ENCODE peak calls at places on chromosomes 11 and 22, in seven cellular contexts. C, E, Y, S, M, D and X are unnamed samples.

GRCh38 chr22:40676644-40677043 is 2.6 kb upstream of the MCHR1 start:
- DNase-seq in C (no peak), E (no peak), Y (no peak), S (no peak), M (no peak), D (no peak), X (no peak)

GRCh38 chr22:47587861-47588582 is 825.6 kb downstream of the TBC1D22A start:
- DNase-seq in C (no peak), E (no peak), Y (no peak), S (no peak), M (peak; percentile 14), D (no peak), X (no peak)

GRCh38 chr11:122659676-122660571 is 4.4 kb downstream of the UBASH3B start:
- DNase-seq in C (no peak), E (no peak), Y (no peak), S (no peak), M (no peak), D (no peak), X (no peak)

GRCh38 chr11:45091563-45092392 is 54.7 kb upstream of the PRDM11 start:
- DNase-seq in C (no peak), E (no peak), Y (peak; percentile 58), S (no peak), M (peak; percentile 86), D (no peak), X (peak; percentile 58)

GRCh38 chr22:30202531-30203006 is 44.0 kb downstream of the LIF start:
- DNase-seq in C (peak; percentile 69), E (no peak), Y (no peak), S (no peak), M (no peak), D (peak; percentile 70), X (no peak)

GRCh38 chr22:39431821-39432251 is 25.0 kb upstream of the MGAT3 start:
- DNase-seq in C (peak; percentile 62), E (no peak), Y (no peak), S (no peak), M (peak; percentile 87), D (no peak), X (no peak)

GRCh38 chr22:29329581-29329980 is 14.1 kb upstream of the RASL10A start:
- DNase-seq in C (no peak), E (no peak), Y (no peak), S (no peak), M (no peak), D (no peak), X (no peak)

GRCh38 chr22:43262990-43263644 is 76.2 kb upstream of the TTLL12 start:
- DNase-seq in C (no peak), E (no peak), Y (no peak), S (peak; percentile 8), M (no peak), D (peak; percentile 15), X (peak; percentile 81)

GRCh38 chr11:123740787-123741158 is 687 bp downstream of the ZNF202 start:
- DNase-seq in C (peak; percentile 43), E (no peak), Y (no peak), S (no peak), M (no peak), D (no peak), X (no peak)

GRCh38 chr11:15816270-15816871 is 540.0 kb downstream of the SOX6 start:
- DNase-seq in C (peak; percentile 74), E (no peak), Y (no peak), S (no peak), M (no peak), D (peak; percentile 43), X (no peak)

GRCh38 chr22:20783844-20784723 is 10.2 kb downstream of the SERPIND1 start:
- DNase-seq in C (peak; percentile 70), E (peak; percentile 34), Y (peak; percentile 62), S (peak; percentile 8), M (no peak), D (peak; percentile 79), X (peak; percentile 49)

GRCh38 chr11:61007383-61007970 is 36.0 kb downstream of the CD6 start:
- DNase-seq in C (peak; percentile 22), E (no peak), Y (no peak), S (no peak), M (no peak), D (peak; percentile 31), X (peak; percentile 44)

GRCh38 chr11:92227233-92227593 is 2.6 kb downstream of the FAT3 start:
- DNase-seq in C (no peak), E (no peak), Y (no peak), S (no peak), M (peak; percentile 71), D (no peak), X (no peak)
- H3K4me3 ChIP-seq in C (peak overlapping the region; percentile 71), E (no peak overlapping the region), Y (peak overlapping the region; percentile 59), S (no peak overlapping the region), M (peak overlapping the region; percentile 67), D (no peak overlapping the region), X (no peak overlapping the region)

GRCh38 chr11:78350101-78350645 is 67.4 kb downstream of the GAB2 start:
- DNase-seq in C (peak; percentile 50), E (no peak), Y (no peak), S (no peak), M (no peak), D (peak; percentile 42), X (no peak)
- H3K4me1 ChIP-seq in C (peaks cover 22% of the 10 kb centered on the region), E (no peaks in the 10 kb centered on the region), Y (peaks cover 18% of the 10 kb centered on the region), S (no peaks in the 10 kb centered on the region), M (peaks cover 5% of the 10 kb centered on the region), D (peaks cover 27% of the 10 kb centered on the region), X (peaks cover 27% of the 10 kb centered on the region)

GRCh38 chr11:57307666-57308270 is 17.0 kb downstream of the TNKS1BP1 start:
- DNase-seq in C (no peak), E (no peak), Y (no peak), S (no peak), M (no peak), D (no peak), X (no peak)
- H3K4me3 ChIP-seq in C (no peak overlapping the region), E (no peak overlapping the region), Y (no peak overlapping the region), S (no peak overlapping the region), M (no peak overlapping the region), D (no peak overlapping the region), X (no peak overlapping the region)

DNA sequence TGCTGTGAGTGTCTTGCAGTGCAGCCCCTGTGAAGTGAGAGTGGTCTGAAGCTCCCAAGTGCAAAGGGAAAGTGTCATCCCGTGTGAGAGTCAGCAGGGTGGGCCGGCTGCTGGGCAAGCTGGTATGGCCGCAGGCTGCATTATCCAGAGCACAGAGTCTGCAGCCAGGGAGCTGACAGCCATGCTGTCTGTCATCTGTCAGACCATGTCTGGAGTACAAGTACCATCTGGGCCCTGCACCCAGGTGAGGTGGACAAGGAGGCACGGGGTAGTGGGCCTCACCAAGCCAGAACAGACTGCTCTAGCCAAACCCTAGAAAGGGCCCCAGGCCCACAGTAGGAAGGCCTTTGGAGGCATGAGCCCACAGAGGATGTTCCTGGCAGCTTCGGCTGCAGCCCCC is 20.2 kb downstream of the LMO1 start:
- DNase-seq in C (no peak), E (no peak), Y (no peak), S (no peak), M (no peak), D (no peak), X (no peak)
- H3K4me1 ChIP-seq in C (no peaks in the 10 kb centered on the region), E (no peaks in the 10 kb centered on the region), Y (no peaks in the 10 kb centered on the region), S (no peaks in the 10 kb centered on the region), M (no peaks in the 10 kb centered on the region), D (no peaks in the 10 kb centered on the region), X (no peaks in the 10 kb centered on the region)

GRCh38 chr11:117300301-117300700 is 9.2 kb downstream of the BACE1-AS start:
- DNase-seq in C (peak; percentile 52), E (no peak), Y (no peak), S (no peak), M (peak; percentile 77), D (no peak), X (no peak)
- H3K4me3 ChIP-seq in C (peak overlapping the region; percentile 29), E (no peak overlapping the region), Y (no peak overlapping the region), S (no peak overlapping the region), M (no peak overlapping the region), D (no peak overlapping the region), X (no peak overlapping the region)

GRCh38 chr22:23180893-23181762 is 819 bp downstream of the BCR start:
- DNase-seq in C (peak; percentile 43), E (no peak), Y (peak; percentile 26), S (no peak), M (peak; percentile 83), D (no peak), X (no peak)
- H3K4me1 ChIP-seq in C (peaks cover 22% of the 10 kb centered on the region), E (peaks cover 44% of the 10 kb centered on the region), Y (peaks cover 31% of the 10 kb centered on the region), S (peaks cover 49% of the 10 kb centered on the region), M (no peaks in the 10 kb centered on the region), D (peaks cover 39% of the 10 kb centered on the region), X (peaks cover 43% of the 10 kb centered on the region)

GRCh38 chr22:22614065-22614464 is 30.3 kb upstream of the GGTLC2 start:
- DNase-seq in C (no peak), E (no peak), Y (no peak), S (no peak), M (peak; percentile 35), D (no peak), X (no peak)

GRCh38 chr22:22618448-22618847 is 26.0 kb upstream of the GGTLC2 start:
- DNase-seq in C (no peak), E (no peak), Y (no peak), S (no peak), M (peak; percentile 32), D (no peak), X (no peak)

GRCh38 chr22:22619765-22620414 is 24.5 kb upstream of the GGTLC2 start:
- DNase-seq in C (no peak), E (no peak), Y (no peak), S (no peak), M (no peak), D (no peak), X (no peak)

GRCh38 chr22:22618923-22619322 is 25.5 kb upstream of the GGTLC2 start:
- DNase-seq in C (no peak), E (no peak), Y (no peak), S (no peak), M (peak; percentile 52), D (no peak), X (no peak)

GRCh38 chr22:22616636-22617035 is 27.8 kb upstream of the GGTLC2 start:
- DNase-seq in C (no peak), E (no peak), Y (peak; percentile 40), S (no peak), M (peak; percentile 43), D (no peak), X (no peak)
- H3K4me3 ChIP-seq in C (no peak overlapping the region), E (no peak overlapping the region), Y (no peak overlapping the region), S (no peak overlapping the region), M (no peak overlapping the region), D (no peak overlapping the region), X (no peak overlapping the region)

GRCh38 chr22:36220457-36220921 is 18.8 kb downstream of the APOL2 start:
- DNase-seq in C (peak; percentile 92), E (no peak), Y (peak; percentile 30), S (no peak), M (no peak), D (no peak), X (no peak)

GRCh38 chr22:36222887-36223450 is 16.4 kb downstream of the APOL2 start:
- DNase-seq in C (no peak), E (no peak), Y (no peak), S (no peak), M (no peak), D (no peak), X (no peak)

GRCh38 chr22:36221799-36222751 is 17.3 kb downstream of the APOL2 start:
- DNase-seq in C (peak; percentile 55), E (peak; percentile 32), Y (peak; percentile 39), S (no peak), M (no peak), D (peak; percentile 70), X (peak; percentile 68)

GRCh38 chr22:36215976-36216375 is 14.4 kb upstream of the APOL4 start:
- DNase-seq in C (no peak), E (no peak), Y (no peak), S (no peak), M (no peak), D (no peak), X (no peak)

GRCh38 chr22:36218648-36219047 is 17.0 kb upstream of the APOL4 start:
- DNase-seq in C (no peak), E (no peak), Y (no peak), S (no peak), M (no peak), D (no peak), X (no peak)
- H3K4me1 ChIP-seq in C (peaks cover 17% of the 10 kb centered on the region), E (no peaks in the 10 kb centered on the region), Y (peaks cover 5% of the 10 kb centered on the region), S (peaks cover 4% of the 10 kb centered on the region), M (no peaks in the 10 kb centered on the region), D (peaks cover 4% of the 10 kb centered on the region), X (no peaks in the 10 kb centered on the region)

GRCh38 chr11:57475671-57476222 is 15.4 kb downstream of the RTN4RL2 start:
- DNase-seq in C (no peak), E (no peak), Y (no peak), S (no peak), M (no peak), D (no peak), X (no peak)
- H3K4me3 ChIP-seq in C (no peak overlapping the region), E (no peak overlapping the region), Y (no peak overlapping the region), S (peak overlapping the region; percentile 63), M (peak overlapping the region; percentile 0), D (no peak overlapping the region), X (peak overlapping the region; percentile 60)